ENCODE peak calls at places on chromosomes 16 and 17, in eight cellular contexts. W is OCI-LY7, H is A549, S is gastrocnemius medialis, C is thyroid gland, M is heart right ventricle, L is astrocyte, B is IMR-90. F is an unnamed sample.

GRCh38 chr16:80703391-80704071 is 100.9 kb downstream of the CDYL2 start:
- DNase-seq in M (no peak), S (no peak), H (no peak), L (no peak), W (no peak), B (no peak), C (no peak), F (no peak)

GRCh38 chr17:4247981-4248388 is 15.8 kb downstream of the ANKFY1 start:
- DNase-seq in C (no peak), L (no peak), H (no peak), B (no peak), S (no peak), M (no peak), W (no peak), F (no peak)

GRCh38 chr17:1783834-1784611 is 22.2 kb downstream of the SERPINF1 start:
- DNase-seq in B (peak; percentile 86), S (peak; percentile 99), C (peak; percentile 90), H (peak; percentile 68), W (no peak), M (peak; percentile 87), L (peak; percentile 77), F (peak; percentile 98)

GRCh38 chr16:30069575-30070462 is 4.3 kb downstream of the ALDOA start:
- DNase-seq in L (peak; percentile 36), B (no peak), S (peak; percentile 64), W (no peak), M (peak; percentile 24), C (peak; percentile 22), H (no peak), F (peak; percentile 57)

GRCh38 chr17:37743875-37744632 is 805 bp downstream of the HNF1B start:
- DNase-seq in W (no peak), B (no peak), C (no peak), L (no peak), S (no peak), H (peak; percentile 82), M (no peak), F (no peak)

GRCh38 chr17:75808905-75809621 is 24.5 kb downstream of the UNK start:
- DNase-seq in W (no peak), S (peak; percentile 68), L (peak; percentile 85), H (no peak), C (no peak), M (peak; percentile 80), B (peak; percentile 37), F (peak; percentile 87)

GRCh38 chr16:89407282-89407924 is 83.0 kb downstream of the ANKRD11 start:
- DNase-seq in S (no peak), B (no peak), C (no peak), H (no peak), W (no peak), L (no peak), M (no peak), F (no peak)

GRCh38 chr17:72419866-72420774 is 299.3 kb downstream of the SOX9 start:
- DNase-seq in W (peak; percentile 52), L (peak; percentile 66), S (no peak), H (no peak), C (peak; percentile 25), B (no peak), M (no peak), F (no peak)

GRCh38 chr17:78953356-78954350 is 26.1 kb downstream of the LGALS3BP start:
- DNase-seq in L (no peak), B (no peak), C (no peak), M (no peak), S (no peak), W (no peak), H (no peak), F (no peak)

GRCh38 chr16:86072328-86073102 is 173.6 kb downstream of the IRF8 start:
- DNase-seq in B (peak; percentile 86), C (peak; percentile 44), S (no peak), M (peak; percentile 57), W (peak; percentile 48), L (peak; percentile 42), H (peak; percentile 70), F (peak; percentile 88)

GRCh38 chr16:81860867-81861266 is 81.8 kb downstream of the PLCG2 start:
- DNase-seq in M (no peak), L (no peak), B (no peak), H (no peak), C (no peak), S (no peak), W (no peak), F (no peak)

DNA sequence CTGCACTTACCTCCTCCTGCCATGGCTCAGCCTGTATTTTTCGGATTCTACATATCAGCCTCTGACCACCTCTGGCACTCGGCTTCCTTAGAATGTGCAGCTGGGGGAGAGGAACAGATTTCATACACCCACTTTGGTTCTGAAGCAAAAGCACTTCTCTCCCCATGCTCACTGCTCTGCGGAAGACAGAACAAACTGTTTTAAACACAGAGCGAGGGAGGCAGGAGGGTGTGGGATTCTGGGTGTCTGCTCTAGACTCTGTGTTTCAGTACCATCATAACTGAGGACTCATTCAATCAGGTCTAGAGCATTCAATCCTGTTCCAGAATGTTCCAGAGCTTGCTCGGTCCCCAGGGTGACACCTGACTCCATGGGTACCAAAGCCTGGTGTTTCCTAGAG is 239.1 kb downstream of the GRIN2A start:
- DNase-seq in S (no peak), M (no peak), W (no peak), B (no peak), C (no peak), L (no peak), H (no peak), F (no peak)
- TF ChIP-seq CTCF in S (no peak), M (no peak), W (no peak), B (no peak), C (no peak), L (no peak), H (no peak), F (no peak)

GRCh38 chr17:65409381-65409780 is 152.1 kb downstream of the AXIN2 start:
- DNase-seq in C (no peak), H (no peak), W (no peak), B (peak; percentile 6), S (no peak), L (no peak), M (no peak), F (no peak)

GRCh38 chr17:65417406-65418221 is 143.8 kb downstream of the AXIN2 start:
- DNase-seq in M (no peak), W (no peak), B (no peak), H (no peak), L (no peak), C (no peak), S (no peak), F (peak; percentile 71)

GRCh38 chr17:65415991-65416390 is 145.5 kb downstream of the AXIN2 start:
- DNase-seq in H (no peak), W (no peak), B (no peak), S (no peak), L (no peak), C (no peak), M (no peak), F (no peak)

GRCh38 chr17:65418622-65419021 is 142.8 kb downstream of the AXIN2 start:
- DNase-seq in W (no peak), B (no peak), S (peak; percentile 54), C (peak; percentile 38), H (no peak), L (no peak), M (peak; percentile 9), F (no peak)

GRCh38 chr17:65413390-65413789 is 148.1 kb downstream of the AXIN2 start:
- DNase-seq in B (no peak), W (no peak), C (no peak), S (no peak), M (no peak), L (no peak), H (no peak), F (no peak)
- H3K4me1 ChIP-seq in B (no peaks in the 10 kb centered on the region), W (no peaks in the 10 kb centered on the region), C (no peaks in the 10 kb centered on the region), S (no peaks in the 10 kb centered on the region), M (no peaks in the 10 kb centered on the region), L (peaks cover 4% of the 10 kb centered on the region), H (no peaks in the 10 kb centered on the region), F (no peaks in the 10 kb centered on the region)

GRCh38 chr17:45021607-45022287 is 29.7 kb downstream of the DCAKD start:
- DNase-seq in L (no peak), H (peak; percentile 67), S (peak; percentile 47), W (peak; percentile 76), M (peak; percentile 44), C (peak; percentile 62), B (peak; percentile 47), F (peak; percentile 71)

GRCh38 chr17:45020354-45021138 is 30.9 kb downstream of the DCAKD start:
- DNase-seq in L (no peak), M (peak; percentile 36), S (no peak), H (no peak), W (no peak), B (peak; percentile 22), C (peak; percentile 77), F (peak; percentile 58)

GRCh38 chr17:45019177-45019711 is 32.2 kb downstream of the DCAKD start:
- DNase-seq in L (no peak), M (peak; percentile 16), W (peak; percentile 25), B (peak; percentile 34), C (peak; percentile 44), H (peak; percentile 45), S (peak; percentile 21), F (peak; percentile 39)

GRCh38 chr17:45022655-45023339 is 28.6 kb downstream of the DCAKD start:
- DNase-seq in L (no peak), M (no peak), S (no peak), C (no peak), W (no peak), B (no peak), H (no peak), F (no peak)

DNA sequence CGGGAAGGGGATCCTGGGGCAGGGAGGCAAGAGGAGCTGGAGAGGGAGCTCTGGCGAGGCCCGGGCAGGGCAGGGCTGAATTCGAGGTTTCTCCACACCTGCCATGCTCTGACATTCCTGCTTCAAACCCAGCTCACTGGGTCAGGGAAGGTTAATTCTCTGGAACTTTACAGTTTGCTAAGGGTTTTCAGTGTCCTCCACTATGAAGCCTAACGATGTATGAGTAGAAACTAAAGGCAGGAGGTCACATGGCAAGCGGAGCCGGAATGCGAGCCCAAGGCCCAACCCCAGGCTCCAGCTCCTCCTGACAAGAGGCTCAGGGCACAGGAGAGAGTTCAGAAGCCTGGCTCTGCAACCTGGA is 29.2 kb downstream of the DCAKD start:
- DNase-seq in W (no peak), M (no peak), S (no peak), B (no peak), C (no peak), L (no peak), H (no peak), F (no peak)
- TF ChIP-seq CTCF in W (peak; percentile 60), M (peak; percentile 15), S (peak; percentile 8), B (no peak), C (no peak), L (no peak), H (peak; percentile 2), F (peak; percentile 8)

GRCh38 chr17:81037026-81037782 is 2.3 kb downstream of the BAIAP2 start:
- DNase-seq in S (peak; percentile 67), L (no peak), M (peak; percentile 68), H (no peak), C (peak; percentile 93), W (no peak), B (no peak), F (no peak)

GRCh38 chr17:81039096-81039495 is 4.1 kb downstream of the BAIAP2 start:
- DNase-seq in B (no peak), C (no peak), S (no peak), W (no peak), H (no peak), L (no peak), M (no peak), F (no peak)

GRCh38 chr17:81036128-81036891 is 1.4 kb downstream of the BAIAP2 start:
- DNase-seq in W (no peak), S (no peak), C (peak; percentile 23), B (no peak), L (no peak), H (no peak), M (no peak), F (peak; percentile 44)

GRCh38 chr17:81039854-81040758 is 5.2 kb downstream of the BAIAP2 start:
- DNase-seq in W (no peak), M (no peak), C (no peak), H (peak; percentile 42), B (peak; percentile 67), L (peak; percentile 74), S (no peak), F (peak; percentile 82)

GRCh38 chr17:81037783-81038733 is 3.1 kb downstream of the BAIAP2 start:
- DNase-seq in C (peak; percentile 84), S (no peak), M (no peak), L (no peak), W (no peak), B (no peak), H (no peak), F (no peak)
- H3K4me1 ChIP-seq in C (peaks cover 72% of the 10 kb centered on the region), S (peaks cover 18% of the 10 kb centered on the region), M (peaks cover 17% of the 10 kb centered on the region), L (peaks cover 59% of the 10 kb centered on the region), W (peaks cover 5% of the 10 kb centered on the region), B (peaks cover 15% of the 10 kb centered on the region), H (peaks cover 33% of the 10 kb centered on the region), F (peaks cover 9% of the 10 kb centered on the region)

F was measured in fibroblast of lung.